ENCODE peak calls at places on chromosomes 1 and 21, in four cellular contexts. One of them, this sample, is unnamed. For H3K4me1, the result is how much of the 10 kb centered on the place peaks cover.

GRCh38 chr1:161737625-161738024 is 12.0 kb upstream of the DUSP12 start:
- DNase-seq in mesendoderm: no peak
- DNase-seq in fibroblast of lung: no peak
- DNase-seq in IMR-90: no peak
- DNase-seq in this sample: peak

GRCh38 chr1:64308856-64309255 is 105.4 kb downstream of the UBE2U start:
- DNase-seq in mesendoderm: peak
- DNase-seq in fibroblast of lung: peak
- DNase-seq in IMR-90: no peak
- DNase-seq in this sample: no peak

GRCh38 chr1:222288056-222288455 is 259.8 kb downstream of the HHIPL2 start:
- DNase-seq in mesendoderm: peak
- DNase-seq in fibroblast of lung: peak
- DNase-seq in IMR-90: peak
- DNase-seq in this sample: peak

GRCh38 chr1:210233216-210233494 is 559 bp downstream of the SERTAD4 start:
- DNase-seq in mesendoderm: no peak
- DNase-seq in fibroblast of lung: no peak
- DNase-seq in IMR-90: no peak
- DNase-seq in this sample: no peak

GRCh38 chr1:21931171-21932093 is 5.7 kb downstream of the HSPG2 start:
- DNase-seq in mesendoderm: peak
- DNase-seq in fibroblast of lung: peak
- DNase-seq in IMR-90: peak
- DNase-seq in this sample: no peak

GRCh38 chr1:149899460-149900284 is at the start of gene BOLA1:
- DNase-seq in mesendoderm: peak
- DNase-seq in fibroblast of lung: peak
- DNase-seq in IMR-90: peak
- DNase-seq in this sample: peak

GRCh38 chr1:14363707-14364413 is 234.6 kb upstream of the KAZN start:
- DNase-seq in mesendoderm: no peak
- DNase-seq in fibroblast of lung: no peak
- DNase-seq in IMR-90: no peak
- DNase-seq in this sample: peak

GRCh38 chr1:189429610-189430009 is 1048.1 kb downstream of the BRINP3 start:
- DNase-seq in mesendoderm: peak
- DNase-seq in fibroblast of lung: peak
- DNase-seq in IMR-90: peak
- DNase-seq in this sample: peak

GRCh38 chr1:212638419-212639151 is 30.0 kb downstream of the ATF3 start:
- DNase-seq in mesendoderm: no peak
- DNase-seq in fibroblast of lung: peak
- DNase-seq in IMR-90: peak
- DNase-seq in this sample: no peak

GRCh38 chr21:46423546-46424061 is 35.1 kb upstream of the DIP2A start:
- DNase-seq in mesendoderm: peak
- DNase-seq in fibroblast of lung: no peak
- DNase-seq in IMR-90: no peak
- DNase-seq in this sample: no peak

GRCh38 chr1:245687129-245687635 is 532.4 kb downstream of the KIF26B start:
- DNase-seq in mesendoderm: no peak
- DNase-seq in fibroblast of lung: peak
- DNase-seq in IMR-90: no peak
- DNase-seq in this sample: peak

GRCh38 chr1:214290399-214291037 is 9.6 kb downstream of the SMYD2 start:
- DNase-seq in mesendoderm: no peak
- DNase-seq in fibroblast of lung: no peak
- DNase-seq in IMR-90: no peak
- DNase-seq in this sample: no peak

GRCh38 chr1:67171978-67172377 is 5.7 kb downstream of the IL23R start:
- DNase-seq in mesendoderm: no peak
- DNase-seq in fibroblast of lung: no peak
- DNase-seq in IMR-90: no peak
- DNase-seq in this sample: no peak

GRCh38 chr1:114318951-114319350 is 165.3 kb upstream of the SYT6 start:
- DNase-seq in mesendoderm: no peak
- DNase-seq in fibroblast of lung: no peak
- DNase-seq in IMR-90: no peak
- DNase-seq in this sample: no peak

GRCh38 chr1:186626969-186627368 is 53.3 kb downstream of the PTGS2 start:
- DNase-seq in mesendoderm: no peak
- DNase-seq in fibroblast of lung: peak
- DNase-seq in IMR-90: peak
- DNase-seq in this sample: no peak

GRCh38 chr1:7290971-7291970 is 479.8 kb upstream of the VAMP3 start:
- DNase-seq in mesendoderm: no peak
- DNase-seq in fibroblast of lung: peak
- DNase-seq in IMR-90: peak
- DNase-seq in this sample: no peak

GRCh38 chr21:28229811-28230210 is 762.9 kb downstream of the LTN1 start:
- DNase-seq in mesendoderm: no peak
- DNase-seq in fibroblast of lung: peak
- DNase-seq in IMR-90: peak
- DNase-seq in this sample: no peak

GRCh38 chr1:88001460-88001859 is 672.8 kb downstream of the LMO4 start:
- DNase-seq in mesendoderm: peak
- DNase-seq in fibroblast of lung: no peak
- DNase-seq in IMR-90: peak
- DNase-seq in this sample: no peak

GRCh38 chr1:58060548-58061170 is 485.9 kb downstream of the OMA1 start:
- DNase-seq in mesendoderm: no peak
- DNase-seq in fibroblast of lung: no peak
- DNase-seq in IMR-90: no peak
- DNase-seq in this sample: no peak

GRCh38 chr1:161905269-161905884 is 118.3 kb downstream of the OLFML2B start:
- DNase-seq in mesendoderm: peak
- DNase-seq in fibroblast of lung: peak
- DNase-seq in IMR-90: peak
- DNase-seq in this sample: peak

GRCh38 chr1:198776602-198777029 is 137.8 kb downstream of the PTPRC start:
- DNase-seq in mesendoderm: peak
- DNase-seq in fibroblast of lung: peak
- DNase-seq in IMR-90: peak
- DNase-seq in this sample: no peak

GRCh38 chr1:43651188-43651587 is 1.2 kb downstream of the KDM4A start:
- DNase-seq in mesendoderm: no peak
- DNase-seq in fibroblast of lung: no peak
- DNase-seq in IMR-90: no peak
- DNase-seq in this sample: peak

GRCh38 chr1:17531682-17532487 is 7.6 kb upstream of the ARHGEF10L start:
- DNase-seq in mesendoderm: no peak
- DNase-seq in fibroblast of lung: peak
- DNase-seq in IMR-90: no peak
- DNase-seq in this sample: no peak

GRCh38 chr1:32864375-32865019 is 6.2 kb downstream of the FNDC5 start:
- DNase-seq in mesendoderm: no peak
- DNase-seq in fibroblast of lung: no peak
- DNase-seq in IMR-90: no peak
- DNase-seq in this sample: no peak

GRCh38 chr1:19804786-19805390 is 5.2 kb upstream of the TMCO4 start:
- DNase-seq in mesendoderm: no peak
- DNase-seq in fibroblast of lung: no peak
- DNase-seq in IMR-90: no peak
- DNase-seq in this sample: no peak

GRCh38 chr1:211515090-211516023 is 23.4 kb upstream of the RD3 start:
- DNase-seq in mesendoderm: peak
- DNase-seq in fibroblast of lung: peak
- DNase-seq in IMR-90: peak
- DNase-seq in this sample: peak

GRCh38 chr1:160143695-160144094 is 7.7 kb upstream of the ATP1A4 start:
- DNase-seq in mesendoderm: no peak
- DNase-seq in fibroblast of lung: no peak
- DNase-seq in IMR-90: no peak
- DNase-seq in this sample: no peak

GRCh38 chr1:22747021-22747734 is 36.5 kb downstream of the EPHB2 start:
- DNase-seq in mesendoderm: no peak
- DNase-seq in fibroblast of lung: peak
- DNase-seq in IMR-90: peak
- DNase-seq in this sample: no peak

GRCh38 chr1:99728494-99729235 is 37.8 kb downstream of the FRRS1 start:
- DNase-seq in mesendoderm: peak
- DNase-seq in fibroblast of lung: no peak
- DNase-seq in IMR-90: peak
- DNase-seq in this sample: peak

GRCh38 chr21:44803651-44804050 is 2.0 kb upstream of the UBE2G2 start:
- DNase-seq in mesendoderm: no peak
- DNase-seq in fibroblast of lung: no peak
- DNase-seq in IMR-90: no peak
- DNase-seq in this sample: no peak

GRCh38 chr1:218027152-218027551 is 257.9 kb upstream of the RRP15 start:
- DNase-seq in mesendoderm: no peak
- DNase-seq in fibroblast of lung: no peak
- DNase-seq in IMR-90: no peak
- DNase-seq in this sample: no peak

GRCh38 chr1:93607814-93608187 is 73.8 kb downstream of the BCAR3 start:
- DNase-seq in mesendoderm: no peak
- DNase-seq in fibroblast of lung: no peak
- DNase-seq in IMR-90: peak
- DNase-seq in this sample: no peak

GRCh38 chr1:225875044-225875822 is 6.9 kb downstream of the TMEM63A start:
- DNase-seq in mesendoderm: peak
- DNase-seq in fibroblast of lung: no peak
- DNase-seq in IMR-90: no peak
- DNase-seq in this sample: no peak

GRCh38 chr1:192980856-192981255 is 78.3 kb downstream of the UCHL5 start:
- DNase-seq in mesendoderm: no peak
- DNase-seq in fibroblast of lung: no peak
- DNase-seq in IMR-90: peak
- DNase-seq in this sample: no peak

GRCh38 chr1:207835958-207836357 is 75.0 kb downstream of the CD34 start:
- DNase-seq in mesendoderm: no peak
- DNase-seq in fibroblast of lung: no peak
- DNase-seq in IMR-90: no peak
- DNase-seq in this sample: no peak
- H3K4me1 ChIP-seq in mesendoderm: under half
- H3K4me1 ChIP-seq in fibroblast of lung: under half
- H3K4me1 ChIP-seq in IMR-90: under half
- H3K4me1 ChIP-seq in this sample: under half

GRCh38 chr1:36486436-36487335 is 4.0 kb upstream of the CSF3R start:
- DNase-seq in mesendoderm: no peak
- DNase-seq in fibroblast of lung: peak
- DNase-seq in IMR-90: no peak
- DNase-seq in this sample: peak
- H3K9ac ChIP-seq in mesendoderm: no peak
- H3K9ac ChIP-seq in fibroblast of lung: no peak
- H3K9ac ChIP-seq in IMR-90: no peak
- H3K9ac ChIP-seq in this sample: no peak

GRCh38 chr1:119075614-119076013 is 64.8 kb downstream of the WARS2 start:
- DNase-seq in mesendoderm: no peak
- DNase-seq in fibroblast of lung: peak
- DNase-seq in IMR-90: peak
- DNase-seq in this sample: no peak
- H3K4me1 ChIP-seq in mesendoderm: under half
- H3K4me1 ChIP-seq in fibroblast of lung: under half
- H3K4me1 ChIP-seq in IMR-90: under half
- H3K4me1 ChIP-seq in this sample: under half

DNA sequence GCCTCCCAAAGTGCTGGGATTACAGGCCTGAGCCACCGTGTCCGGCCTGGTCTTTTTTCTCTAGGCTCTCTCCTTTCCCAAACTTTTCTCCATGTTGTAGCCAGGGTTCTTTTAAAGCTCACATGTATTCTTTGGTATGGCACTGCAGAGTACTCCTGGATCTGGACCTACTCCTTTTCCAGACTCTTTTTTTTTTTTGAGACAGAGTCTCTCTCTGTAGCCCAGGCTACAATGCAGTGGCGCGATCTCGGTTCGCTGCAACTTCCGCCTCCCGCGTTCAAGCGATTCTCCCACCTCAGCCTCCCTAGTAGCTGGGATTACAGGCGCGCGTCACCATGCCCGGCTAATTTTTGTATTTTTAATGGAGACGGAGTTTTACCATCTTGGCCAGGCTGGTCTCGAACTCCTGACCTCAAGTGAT is 602 bp upstream of the MED18 start:
- DNase-seq in mesendoderm: no peak
- DNase-seq in fibroblast of lung: no peak
- DNase-seq in IMR-90: no peak
- DNase-seq in this sample: no peak
- H3K9ac ChIP-seq in mesendoderm: no peak
- H3K9ac ChIP-seq in fibroblast of lung: no peak
- H3K9ac ChIP-seq in IMR-90: no peak
- H3K9ac ChIP-seq in this sample: peak

GRCh38 chr1:4122513-4123160 is 222.6 kb upstream of the C1orf174 start:
- DNase-seq in mesendoderm: no peak
- DNase-seq in fibroblast of lung: no peak
- DNase-seq in IMR-90: no peak
- DNase-seq in this sample: no peak
- H3K4me1 ChIP-seq in mesendoderm: under half
- H3K4me1 ChIP-seq in fibroblast of lung: under half
- H3K4me1 ChIP-seq in IMR-90: under half
- H3K4me1 ChIP-seq in this sample: under half

DNA sequence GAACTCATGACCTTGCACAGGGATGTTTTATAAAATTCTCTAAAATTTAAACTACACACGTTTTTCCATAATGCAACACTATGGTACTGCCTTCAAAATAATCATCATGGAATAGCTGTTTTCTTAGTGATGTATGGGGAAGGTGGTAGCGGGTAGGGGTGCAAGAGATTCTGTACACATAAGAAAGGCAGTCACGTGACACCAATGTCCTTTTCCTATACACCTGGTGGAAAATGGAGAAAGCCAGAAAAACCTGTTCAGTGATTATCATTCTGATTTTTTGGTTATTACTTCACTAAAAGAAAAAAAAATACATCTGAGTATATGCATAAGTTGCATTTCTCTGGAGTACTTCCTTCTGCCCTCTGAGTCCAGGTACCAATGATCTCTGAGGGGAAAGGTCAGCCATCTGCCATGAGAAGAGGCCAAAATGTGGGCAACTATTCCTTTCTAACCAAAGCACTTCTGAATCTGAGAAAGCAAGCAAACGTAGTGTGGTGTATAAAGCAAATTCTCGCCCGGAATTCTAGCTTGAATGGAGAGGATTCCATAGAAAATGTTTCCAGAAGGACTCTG is 137.4 kb downstream of the RERE start:
- DNase-seq in mesendoderm: no peak
- DNase-seq in fibroblast of lung: no peak
- DNase-seq in IMR-90: no peak
- DNase-seq in this sample: no peak
- H3K9ac ChIP-seq in mesendoderm: no peak
- H3K9ac ChIP-seq in fibroblast of lung: no peak
- H3K9ac ChIP-seq in IMR-90: no peak
- H3K9ac ChIP-seq in this sample: no peak

DNA sequence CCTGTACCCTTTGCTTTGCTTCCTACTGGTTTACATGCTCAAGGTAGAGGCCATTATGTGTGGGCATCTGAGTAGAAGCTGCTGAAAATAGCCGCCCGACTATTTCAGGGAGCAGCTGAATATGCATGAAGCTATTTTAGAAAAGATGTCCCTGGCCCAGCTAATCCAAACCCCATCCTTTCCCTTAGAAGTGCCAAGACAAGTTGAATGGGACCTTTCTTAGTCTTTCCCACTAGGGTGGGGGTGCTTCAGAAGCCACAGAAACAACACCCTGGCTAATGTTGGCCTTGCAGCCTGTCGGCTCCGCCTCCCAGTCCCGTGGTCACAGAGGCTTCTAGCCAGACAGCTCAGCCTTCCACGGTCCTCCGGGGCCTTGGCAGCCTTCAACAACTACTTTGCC is 205.1 kb upstream of the EDN2 start:
- DNase-seq in mesendoderm: no peak
- DNase-seq in fibroblast of lung: no peak
- DNase-seq in IMR-90: no peak
- DNase-seq in this sample: no peak
- H3K4me1 ChIP-seq in mesendoderm: under half
- H3K4me1 ChIP-seq in fibroblast of lung: under half
- H3K4me1 ChIP-seq in IMR-90: under half
- H3K4me1 ChIP-seq in this sample: under half

GRCh38 chr1:59089343-59089742 is 207.6 kb upstream of the FGGY start:
- DNase-seq in mesendoderm: no peak
- DNase-seq in fibroblast of lung: peak
- DNase-seq in IMR-90: no peak
- DNase-seq in this sample: no peak
- H3K9ac ChIP-seq in mesendoderm: no peak
- H3K9ac ChIP-seq in fibroblast of lung: no peak
- H3K9ac ChIP-seq in IMR-90: no peak
- H3K9ac ChIP-seq in this sample: no peak